ENCODE peak calls at places on chromosome 20, in four cellular contexts. V is H1, P is mesendoderm, Z is H9. M is an unnamed sample.

GRCh38 chr20:44104807-44105517 is 82.0 kb downstream of the JPH2 start:
- DNase-seq in V (no peak), P (no peak), Z (no peak), M (peak)

GRCh38 chr20:48175261-48175660 is 390.0 kb upstream of the SULF2 start:
- DNase-seq in V (no peak), P (no peak), Z (no peak), M (no peak)

GRCh38 chr20:13130707-13131103 is 90.4 kb upstream of the ISM1 start:
- DNase-seq in V (no peak), P (no peak), Z (no peak), M (peak)

GRCh38 chr20:44750081-44750805 is 4.6 kb downstream of the KCNK15 start:
- DNase-seq in V (no peak), P (no peak), Z (peak), M (no peak)

GRCh38 chr20:64036346-64037198 is 590 bp downstream of the C20orf204 start:
- DNase-seq in V (no peak), P (no peak), Z (no peak), M (peak)

GRCh38 chr20:63941282-63942060 is 14.7 kb downstream of the UCKL1 start:
- DNase-seq in V (peak), P (peak), Z (peak), M (no peak)

GRCh38 chr20:34736106-34736505 is 32.0 kb downstream of the TP53INP2 start:
- DNase-seq in V (no peak), P (no peak), Z (no peak), M (no peak)

GRCh38 chr20:35502352-35502751 is 27.1 kb downstream of the C20orf173 start:
- DNase-seq in V (no peak), P (no peak), Z (no peak), M (no peak)

GRCh38 chr20:5991623-5992441 is 41.4 kb downstream of the MCM8 start:
- DNase-seq in V (no peak), P (no peak), Z (no peak), M (peak)

GRCh38 chr20:63563186-63563935 is 9.4 kb downstream of the FNDC11 start:
- DNase-seq in V (no peak), P (no peak), Z (no peak), M (no peak)

GRCh38 chr20:37543828-37544227 is 16.2 kb upstream of the BLCAP start:
- DNase-seq in V (no peak), P (no peak), Z (peak), M (peak)

GRCh38 chr20:14477125-14477524 is 139.7 kb upstream of the FLRT3 start:
- DNase-seq in V (no peak), P (no peak), Z (no peak), M (peak)

GRCh38 chr20:35739294-35740163 is 2.5 kb downstream of the RBM39 start:
- DNase-seq in V (no peak), P (peak), Z (no peak), M (peak)

GRCh38 chr20:37880726-37881591 is 22.0 kb upstream of the VSTM2L start:
- DNase-seq in V (no peak), P (peak), Z (no peak), M (no peak)

GRCh38 chr20:407953-408842 is at the start of gene RBCK1:
- DNase-seq in V (no peak), P (peak), Z (peak), M (peak)

GRCh38 chr20:60453847-60454246 is 495.6 kb downstream of the CDH26 start:
- DNase-seq in V (peak), P (peak), Z (peak), M (no peak)

GRCh38 chr20:63521602-63522001 is 1.0 kb downstream of the PPDPF start:
- DNase-seq in V (no peak), P (no peak), Z (peak), M (no peak)

GRCh38 chr20:4087923-4088322 is 72.6 kb upstream of the RNF24 start:
- DNase-seq in V (no peak), P (no peak), Z (no peak), M (peak)

GRCh38 chr20:12170406-12170805 is 252.7 kb downstream of the BTBD3 start:
- DNase-seq in V (no peak), P (no peak), Z (no peak), M (no peak)

GRCh38 chr20:63404129-63405085 is 43.3 kb upstream of the CHRNA4 start:
- DNase-seq in V (no peak), P (no peak), Z (no peak), M (no peak)

GRCh38 chr20:41483553-41483930 is 116.9 kb upstream of the EMILIN3 start:
- DNase-seq in V (no peak), P (no peak), Z (no peak), M (peak)

GRCh38 chr20:54267510-54268003 is 59.7 kb downstream of the PFDN4 start:
- DNase-seq in V (peak), P (peak), Z (peak), M (peak)

GRCh38 chr20:462199-462991 is at the start of gene TBC1D20:
- DNase-seq in V (peak), P (peak), Z (peak), M (peak)

GRCh38 chr20:2745936-2746635 is 53.5 kb downstream of the EBF4 start:
- DNase-seq in V (no peak), P (no peak), Z (no peak), M (no peak)

GRCh38 chr20:17423782-17424181 is 107.4 kb downstream of the BFSP1 start:
- DNase-seq in V (no peak), P (no peak), Z (no peak), M (no peak)

GRCh38 chr20:43825635-43826034 is 89.0 kb upstream of the TOX2 start:
- DNase-seq in V (no peak), P (no peak), Z (no peak), M (no peak)

GRCh38 chr20:53608456-53609413 is 15.1 kb upstream of the ZNF217 start:
- DNase-seq in V (no peak), P (peak), Z (peak), M (no peak)

GRCh38 chr20:32188376-32189122 is 19.0 kb downstream of the PLAGL2 start:
- DNase-seq in V (no peak), P (no peak), Z (no peak), M (no peak)

GRCh38 chr20:32189123-32189410 is 18.5 kb downstream of the PLAGL2 start:
- DNase-seq in V (no peak), P (no peak), Z (no peak), M (no peak)

GRCh38 chr20:32183947-32184635 is 23.5 kb downstream of the PLAGL2 start:
- DNase-seq in V (no peak), P (no peak), Z (no peak), M (no peak)

GRCh38 chr20:32181606-32182005 is 25.9 kb downstream of the PLAGL2 start:
- DNase-seq in V (no peak), P (no peak), Z (no peak), M (no peak)

DNA sequence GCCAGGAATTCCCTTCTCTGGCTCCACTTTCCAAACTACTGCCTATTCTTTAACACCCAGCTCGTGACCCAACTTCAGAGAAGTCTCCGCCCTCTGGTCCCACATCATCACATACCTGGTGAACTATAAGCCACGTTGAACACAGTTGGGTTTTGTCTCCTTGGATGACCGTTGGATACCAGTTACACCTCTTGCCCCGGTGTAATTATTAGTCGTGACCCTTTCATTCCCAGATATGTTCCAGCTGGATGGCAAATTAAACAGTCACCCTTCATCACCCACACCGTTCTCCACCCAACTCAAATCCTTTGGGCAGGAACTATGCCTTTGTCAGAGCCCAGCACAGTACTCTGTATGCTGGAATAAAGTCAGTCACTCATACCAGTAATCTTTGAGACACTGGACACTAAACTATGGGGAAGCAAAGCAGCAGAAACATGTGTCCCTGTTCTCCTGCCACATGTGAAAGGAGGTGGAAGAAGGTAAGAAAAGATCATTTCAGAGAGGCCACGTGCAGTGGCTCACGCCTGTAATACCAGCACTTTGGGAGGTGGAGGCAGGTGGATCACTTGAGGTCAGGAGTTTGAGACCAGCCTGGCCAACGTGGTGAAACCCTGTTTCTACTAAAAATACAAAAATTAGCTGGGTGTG is 22.5 kb downstream of the PLAGL2 start:
- DNase-seq in V (no peak), P (no peak), Z (no peak), M (no peak)
- H3K56ac ChIP-seq in V (no peak), P (no peak), Z (no peak), M (no peak)

GRCh38 chr20:50747275-50747674 is 15.9 kb downstream of the PARD6B start:
- DNase-seq in V (no peak), P (no peak), Z (no peak), M (no peak)

GRCh38 chr20:50744143-50744792 is 12.9 kb downstream of the PARD6B start:
- DNase-seq in V (no peak), P (peak), Z (peak), M (peak)

GRCh38 chr20:50746138-50746940 is 15.0 kb downstream of the PARD6B start:
- DNase-seq in V (no peak), P (no peak), Z (no peak), M (no peak)

GRCh38 chr20:50743087-50743486 is 11.7 kb downstream of the PARD6B start:
- DNase-seq in V (no peak), P (no peak), Z (no peak), M (no peak)

DNA sequence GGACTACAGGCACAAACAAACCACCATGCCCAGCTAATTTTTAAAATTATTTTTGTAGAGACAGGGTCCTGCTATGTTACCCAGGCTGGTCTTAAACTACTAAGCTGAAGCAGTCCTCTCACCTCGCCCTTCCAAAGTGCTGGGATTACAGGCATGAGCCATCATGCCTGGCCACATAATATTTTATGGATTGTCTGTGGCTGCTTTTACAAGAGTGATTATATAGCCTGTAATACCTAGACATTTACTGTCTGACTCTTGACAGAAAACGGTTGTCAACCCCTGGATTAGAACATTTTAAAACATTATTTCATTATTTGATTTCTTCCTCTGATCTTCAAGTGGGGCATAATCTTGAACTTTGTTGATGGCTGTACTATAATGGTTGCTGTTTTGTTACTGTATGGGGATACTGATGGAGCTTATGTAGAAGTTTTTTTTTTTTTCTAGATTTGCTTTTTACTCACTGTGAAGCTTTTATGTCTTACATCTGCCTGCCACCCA is 14.3 kb downstream of the PARD6B start:
- DNase-seq in V (no peak), P (no peak), Z (no peak), M (no peak)
- H3K56ac ChIP-seq in V (no peak), P (no peak), Z (no peak), M (no peak)

GRCh38 chr20:10172998-10173655 is 45.5 kb upstream of the SNAP25 start:
- DNase-seq in V (no peak), P (no peak), Z (no peak), M (no peak)
- H3K56ac ChIP-seq in V (no peak), P (no peak), Z (no peak), M (peak)

DNA sequence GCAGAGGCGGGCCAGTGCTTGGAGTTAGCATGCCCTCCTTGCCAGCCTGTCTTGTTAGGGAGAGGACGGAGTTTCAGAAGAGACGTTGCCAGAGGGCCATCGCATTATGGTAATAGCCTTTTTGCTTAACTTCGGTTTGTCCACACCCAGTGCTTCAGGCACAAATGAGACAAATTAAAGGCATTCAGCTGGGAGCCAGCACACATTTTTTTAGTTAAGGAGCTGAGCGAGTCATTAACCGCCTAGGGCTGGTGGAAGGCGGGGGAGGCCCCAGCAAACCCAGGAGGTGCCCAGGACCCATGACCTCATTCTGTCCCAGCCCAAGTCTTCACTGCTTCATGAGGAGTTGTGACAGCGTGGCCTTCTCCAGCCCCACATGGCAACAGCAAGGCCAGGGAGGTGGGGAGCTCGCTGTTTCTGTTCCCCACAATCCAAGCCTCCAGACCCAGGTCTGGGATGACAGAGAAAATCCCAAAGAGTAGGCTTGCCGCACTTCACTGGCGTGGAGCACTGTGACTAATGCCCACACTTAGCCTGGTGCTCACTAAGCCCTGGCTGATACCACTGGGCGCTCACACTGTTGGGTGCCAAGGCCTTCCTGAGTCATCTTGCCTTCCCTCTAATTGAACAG is 237.1 kb downstream of the ANKRD60 start:
- DNase-seq in V (peak), P (peak), Z (no peak), M (no peak)
- H3K56ac ChIP-seq in V (no peak), P (no peak), Z (no peak), M (no peak)

GRCh38 chr20:46607849-46608497 is 43.3 kb downstream of the SLC13A3 start:
- DNase-seq in V (no peak), P (no peak), Z (no peak), M (no peak)
- H3K56ac ChIP-seq in V (no peak), P (no peak), Z (no peak), M (no peak)

DNA sequence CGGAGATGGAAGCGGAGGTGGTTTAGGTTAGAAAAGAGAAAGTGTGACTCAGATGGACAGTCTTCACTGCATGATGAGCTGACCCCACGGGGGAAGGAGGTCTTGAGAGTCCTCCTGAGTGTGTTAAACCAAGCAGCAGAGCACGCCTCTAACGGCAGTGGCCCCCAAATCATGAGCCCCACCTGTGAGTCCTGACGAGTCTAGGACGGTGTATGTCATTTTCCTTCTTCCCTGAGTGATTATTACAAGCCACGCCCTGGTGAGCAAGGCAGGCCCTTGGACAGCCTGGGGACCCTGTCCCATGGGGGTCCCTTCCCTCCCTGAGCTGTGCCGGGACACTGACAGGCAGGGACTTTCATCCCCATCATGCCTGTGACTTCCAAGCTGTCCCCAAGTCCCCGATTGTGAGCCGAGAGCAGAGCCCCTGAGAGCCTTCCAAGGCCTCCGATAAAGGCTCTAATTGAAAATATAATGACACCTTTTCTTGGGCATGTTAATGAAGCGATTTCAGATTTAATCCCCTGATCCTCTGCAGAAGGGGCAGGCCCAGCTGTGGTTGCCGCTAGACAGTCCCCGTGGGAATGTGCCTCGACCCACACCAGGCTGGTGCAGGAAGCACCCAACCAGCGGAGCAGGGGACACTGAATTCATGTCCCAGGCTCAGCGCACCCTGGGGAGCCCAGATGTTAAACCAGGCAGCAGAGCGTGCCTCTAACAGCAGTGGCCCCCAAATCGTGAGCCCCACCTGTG is 320.1 kb downstream of the TAF4 start:
- DNase-seq in V (no peak), P (no peak), Z (no peak), M (no peak)
- H3K56ac ChIP-seq in V (no peak), P (no peak), Z (no peak), M (no peak)

DNA sequence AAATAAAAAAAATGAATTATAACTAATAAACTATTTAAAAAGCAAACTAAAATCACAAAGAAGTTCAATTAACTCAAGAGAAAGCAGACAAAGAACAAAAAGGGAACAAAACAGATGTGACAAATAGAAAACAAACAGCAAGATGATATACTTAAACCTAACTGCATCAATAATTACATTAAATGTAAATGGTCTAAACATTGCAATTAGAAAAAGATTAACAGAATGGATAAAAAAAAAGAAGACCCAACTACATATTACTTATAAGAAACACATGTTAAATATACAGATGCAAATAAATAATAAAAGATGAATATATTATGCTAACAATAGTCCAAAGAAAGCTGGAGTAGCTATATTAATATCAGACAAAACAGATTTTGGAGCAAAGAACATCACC is 35.1 kb upstream of the RAB22A start:
- DNase-seq in V (no peak), P (no peak), Z (no peak), M (no peak)
- H3K56ac ChIP-seq in V (no peak), P (no peak), Z (no peak), M (no peak)

GRCh38 chr20:42641886-42642285 is 547.8 kb downstream of the PTPRT start:
- DNase-seq in V (no peak), P (no peak), Z (no peak), M (no peak)
- H3K56ac ChIP-seq in V (no peak), P (no peak), Z (no peak), M (no peak)

GRCh38 chr20:11032611-11033010 is 358.8 kb upstream of the JAG1 start:
- DNase-seq in V (no peak), P (peak), Z (peak), M (no peak)

GRCh38 chr20:11031300-11031699 is 357.5 kb upstream of the JAG1 start:
- DNase-seq in V (no peak), P (no peak), Z (no peak), M (no peak)

GRCh38 chr20:11030351-11030750 is 356.6 kb upstream of the JAG1 start:
- DNase-seq in V (no peak), P (no peak), Z (no peak), M (no peak)

GRCh38 chr20:11027224-11027623 is 353.4 kb upstream of the JAG1 start:
- DNase-seq in V (no peak), P (no peak), Z (no peak), M (no peak)
- H3K56ac ChIP-seq in V (no peak), P (no peak), Z (no peak), M (no peak)